ENCODE peak calls at places on chromosomes 7 and 10, in nine cellular contexts. One of them, this sample, is unnamed.

GRCh38 chr10:124590216-124591122 is 128.8 kb downstream of the LHPP start:
- DNase-seq in activated CD8-positive, alpha-beta memory T cell treated with anti-CD3 and anti-CD28 coated beads for 48 hours: no peak
- DNase-seq in left ventricle myocardium inferior: peak
- DNase-seq in activated naive CD8-positive, alpha-beta T cell treated with anti-CD3 and anti-CD28 coated beads, Interleukin-2, amount 50 U/mL, for 16 hours: no peak
- DNase-seq in BJ: no peak
- DNase-seq in T-helper 1 cell: no peak
- DNase-seq in HS-5: no peak
- DNase-seq in A549: no peak
- DNase-seq in amygdala: no peak
- DNase-seq in this sample: no peak

GRCh38 chr7:2621061-2621828 is 10.5 kb upstream of the TTYH3 start:
- DNase-seq in activated naive CD8-positive, alpha-beta T cell treated with anti-CD3 and anti-CD28 coated beads, Interleukin-2, amount 50 U/mL, for 16 hours: no peak
- DNase-seq in BJ: no peak
- DNase-seq in HS-5: no peak
- DNase-seq in activated CD8-positive, alpha-beta memory T cell treated with anti-CD3 and anti-CD28 coated beads for 48 hours: no peak
- DNase-seq in left ventricle myocardium inferior: peak
- DNase-seq in A549: no peak
- DNase-seq in amygdala: peak
- DNase-seq in T-helper 1 cell: no peak
- DNase-seq in this sample: no peak

GRCh38 chr7:127437772-127438330 is 45.3 kb upstream of the ZNF800 start:
- DNase-seq in activated naive CD8-positive, alpha-beta T cell treated with anti-CD3 and anti-CD28 coated beads, Interleukin-2, amount 50 U/mL, for 16 hours: no peak
- DNase-seq in left ventricle myocardium inferior: no peak
- DNase-seq in T-helper 1 cell: no peak
- DNase-seq in HS-5: peak
- DNase-seq in activated CD8-positive, alpha-beta memory T cell treated with anti-CD3 and anti-CD28 coated beads for 48 hours: no peak
- DNase-seq in A549: no peak
- DNase-seq in BJ: peak
- DNase-seq in amygdala: no peak
- DNase-seq in this sample: peak

GRCh38 chr7:112192236-112193154 is 13.7 kb downstream of the DOCK4 start:
- DNase-seq in HS-5: peak
- DNase-seq in activated CD8-positive, alpha-beta memory T cell treated with anti-CD3 and anti-CD28 coated beads for 48 hours: no peak
- DNase-seq in activated naive CD8-positive, alpha-beta T cell treated with anti-CD3 and anti-CD28 coated beads, Interleukin-2, amount 50 U/mL, for 16 hours: no peak
- DNase-seq in A549: peak
- DNase-seq in BJ: no peak
- DNase-seq in left ventricle myocardium inferior: no peak
- DNase-seq in T-helper 1 cell: no peak
- DNase-seq in amygdala: no peak
- DNase-seq in this sample: no peak

GRCh38 chr10:5737352-5737751 is 52.7 kb downstream of the TASOR2 start:
- DNase-seq in activated CD8-positive, alpha-beta memory T cell treated with anti-CD3 and anti-CD28 coated beads for 48 hours: no peak
- DNase-seq in T-helper 1 cell: no peak
- DNase-seq in A549: no peak
- DNase-seq in BJ: no peak
- DNase-seq in activated naive CD8-positive, alpha-beta T cell treated with anti-CD3 and anti-CD28 coated beads, Interleukin-2, amount 50 U/mL, for 16 hours: no peak
- DNase-seq in left ventricle myocardium inferior: no peak
- DNase-seq in amygdala: no peak
- DNase-seq in HS-5: no peak
- DNase-seq in this sample: no peak

GRCh38 chr10:15158448-15158847 is 10.0 kb downstream of the NMT2 start:
- DNase-seq in T-helper 1 cell: no peak
- DNase-seq in A549: no peak
- DNase-seq in left ventricle myocardium inferior: no peak
- DNase-seq in HS-5: no peak
- DNase-seq in BJ: no peak
- DNase-seq in amygdala: no peak
- DNase-seq in activated CD8-positive, alpha-beta memory T cell treated with anti-CD3 and anti-CD28 coated beads for 48 hours: no peak
- DNase-seq in activated naive CD8-positive, alpha-beta T cell treated with anti-CD3 and anti-CD28 coated beads, Interleukin-2, amount 50 U/mL, for 16 hours: no peak
- DNase-seq in this sample: no peak

GRCh38 chr7:95490366-95490765 is 4.6 kb downstream of the ASB4 start:
- DNase-seq in A549: no peak
- DNase-seq in HS-5: no peak
- DNase-seq in activated naive CD8-positive, alpha-beta T cell treated with anti-CD3 and anti-CD28 coated beads, Interleukin-2, amount 50 U/mL, for 16 hours: no peak
- DNase-seq in BJ: no peak
- DNase-seq in left ventricle myocardium inferior: no peak
- DNase-seq in T-helper 1 cell: no peak
- DNase-seq in amygdala: no peak
- DNase-seq in activated CD8-positive, alpha-beta memory T cell treated with anti-CD3 and anti-CD28 coated beads for 48 hours: no peak
- DNase-seq in this sample: no peak

GRCh38 chr10:59907537-59907917 is 1.2 kb upstream of the CCDC6 start:
- DNase-seq in HS-5: no peak
- DNase-seq in activated naive CD8-positive, alpha-beta T cell treated with anti-CD3 and anti-CD28 coated beads, Interleukin-2, amount 50 U/mL, for 16 hours: no peak
- DNase-seq in T-helper 1 cell: no peak
- DNase-seq in A549: no peak
- DNase-seq in amygdala: no peak
- DNase-seq in BJ: no peak
- DNase-seq in left ventricle myocardium inferior: no peak
- DNase-seq in activated CD8-positive, alpha-beta memory T cell treated with anti-CD3 and anti-CD28 coated beads for 48 hours: no peak
- DNase-seq in this sample: no peak

GRCh38 chr10:7412482-7413251 is 1.8 kb upstream of the SFMBT2 start:
- DNase-seq in A549: no peak
- DNase-seq in HS-5: no peak
- DNase-seq in left ventricle myocardium inferior: peak
- DNase-seq in activated naive CD8-positive, alpha-beta T cell treated with anti-CD3 and anti-CD28 coated beads, Interleukin-2, amount 50 U/mL, for 16 hours: no peak
- DNase-seq in amygdala: peak
- DNase-seq in BJ: no peak
- DNase-seq in activated CD8-positive, alpha-beta memory T cell treated with anti-CD3 and anti-CD28 coated beads for 48 hours: peak
- DNase-seq in T-helper 1 cell: no peak
- DNase-seq in this sample: no peak

This sample was measured in HFF-Myc.